ENCODE peak calls at places on chromosomes 6 and 20, in six cellular contexts. Z, Q, D, Y, O and K are unnamed samples.

GRCh38 chr20:13694420-13695150 is 55.9 kb upstream of the TASP1 start:
- DNase-seq in Z (no peak), Q (no peak), D (no peak), Y (no peak), O (no peak), K (no peak)

GRCh38 chr6:3808759-3809514 is 40.2 kb upstream of the FAM50B start:
- DNase-seq in Z (peak), Q (no peak), D (no peak), Y (no peak), O (no peak), K (peak)

GRCh38 chr6:6556738-6557503 is 31.6 kb upstream of the LY86 start:
- DNase-seq in Z (peak), Q (peak), D (peak), Y (peak), O (peak), K (peak)

GRCh38 chr6:8462169-8462568 is 26.8 kb upstream of the SLC35B3 start:
- DNase-seq in Z (no peak), Q (no peak), D (no peak), Y (no peak), O (no peak), K (no peak)

GRCh38 chr6:84227044-84227433 is 404 bp downstream of the CEP162 start:
- DNase-seq in Z (no peak), Q (no peak), D (no peak), Y (no peak), O (no peak), K (no peak)

GRCh38 chr20:58195047-58195446 is 33.4 kb downstream of the ANKRD60 start:
- DNase-seq in Z (no peak), Q (no peak), D (no peak), Y (no peak), O (no peak), K (no peak)

GRCh38 chr6:139135578-139136545 is 982 bp downstream of the HECA start:
- DNase-seq in Z (no peak), Q (peak), D (no peak), Y (peak), O (peak), K (peak)

GRCh38 chr6:46948699-46949098 is 27.0 kb upstream of the ADGRF5 start:
- DNase-seq in Z (no peak), Q (no peak), D (no peak), Y (no peak), O (no peak), K (no peak)